ENCODE peak calls at places on chromosomes 11 and 22, in nine cellular contexts. V is left colon; U is activated naive CD8-positive, alpha-beta T cell treated with anti-CD3 and anti-CD28 coated beads, Interleukin-2, amount 10 ng/mL, durations not matched to agents 7 days and 5 days; I is iris pigment epithelial cell; E is NCI-H1417; A is LoVo; N is OCI-LY7; B is activated effector memory CD4-positive, alpha-beta T cell treated with Interleukin-2 at 50 U/mL for 16 hours; S is body of pancreas. M is an unnamed sample.

GRCh38 chr11:76668362-76669155 is 2.0 kb downstream of the LRRC32 start:
- DNase-seq in B (no peak), I (no peak), E (no peak), A (no peak), S (no peak), V (no peak), N (no peak), U (no peak), M (no peak)

GRCh38 chr11:115605397-115606222 is 101.4 kb upstream of the CADM1 start:
- DNase-seq in A (no peak), S (no peak), U (no peak), V (no peak), E (no peak), I (no peak), B (no peak), N (no peak), M (no peak)

GRCh38 chr22:45971389-45972028 is 5.5 kb downstream of the WNT7B start:
- DNase-seq in S (no peak), N (no peak), B (no peak), I (peak; percentile 11), U (no peak), A (no peak), E (no peak), V (no peak), M (peak; percentile 64)

GRCh38 chr11:100861221-100861620 is 174.1 kb downstream of the ARHGAP42 start:
- DNase-seq in U (no peak), A (peak; percentile 72), B (no peak), S (no peak), E (no peak), N (no peak), V (no peak), I (no peak), M (no peak)

GRCh38 chr11:77198440-77198849 is 70.4 kb downstream of the MYO7A start:
- DNase-seq in N (peak; percentile 37), B (no peak), U (peak; percentile 19), S (peak; percentile 11), I (peak; percentile 12), V (peak; percentile 20), A (no peak), E (peak; percentile 21), M (no peak)

GRCh38 chr11:12526789-12527188 is 147.4 kb upstream of the TEAD1 start:
- DNase-seq in A (no peak), U (no peak), V (no peak), I (peak; percentile 76), B (no peak), S (no peak), E (no peak), N (no peak), M (no peak)

GRCh38 chr11:16052750-16053149 is 303.6 kb downstream of the SOX6 start:
- DNase-seq in N (no peak), I (no peak), V (no peak), A (no peak), S (no peak), B (no peak), U (no peak), E (no peak), M (no peak)

GRCh38 chr11:76666408-76666807 is 4.1 kb downstream of the LRRC32 start:
- DNase-seq in V (no peak), N (peak; percentile 27), A (no peak), B (no peak), E (no peak), U (no peak), S (no peak), I (peak; percentile 55), M (no peak)

GRCh38 chr11:91164452-91164822 is 941.6 kb upstream of the CHORDC1 start:
- DNase-seq in N (no peak), I (peak; percentile 3), A (no peak), B (no peak), U (no peak), V (no peak), E (peak; percentile 86), S (no peak), M (no peak)

GRCh38 chr11:66328036-66328306 is 8.3 kb downstream of the RIN1 start:
- DNase-seq in A (no peak), E (no peak), U (peak; percentile 68), N (no peak), I (no peak), V (peak; percentile 34), B (no peak), S (no peak), M (no peak)

GRCh38 chr11:57566035-57566504 is 1.4 kb downstream of the UBE2L6 start:
- DNase-seq in N (peak; percentile 54), V (peak; percentile 27), A (peak; percentile 43), B (no peak), U (no peak), E (peak; percentile 26), I (peak; percentile 80), S (no peak), M (no peak)

GRCh38 chr22:40635940-40636379 is 559 bp downstream of the MRTFA start:
- DNase-seq in U (no peak), E (no peak), S (no peak), V (no peak), B (no peak), N (peak; percentile 45), I (no peak), A (no peak), M (no peak)

GRCh38 chr22:38204784-38205183 is 3.0 kb downstream of the MAFF start:
- DNase-seq in V (no peak), B (no peak), S (no peak), N (peak; percentile 82), A (no peak), E (no peak), I (no peak), U (peak; percentile 56), M (no peak)

GRCh38 chr11:131223198-131223975 is 147.0 kb upstream of the NTM start:
- DNase-seq in N (no peak), E (no peak), B (no peak), V (no peak), I (no peak), S (no peak), U (no peak), A (no peak), M (no peak)

GRCh38 chr11:96024666-96025065 is 100.8 kb upstream of the MTMR2 start:
- DNase-seq in V (no peak), E (no peak), N (no peak), U (no peak), S (no peak), B (no peak), I (no peak), A (no peak), M (no peak)

GRCh38 chr11:117670443-117670842 is 126.6 kb downstream of the DSCAML1 start:
- DNase-seq in U (no peak), N (no peak), E (peak; percentile 27), B (no peak), S (no peak), A (no peak), V (no peak), I (no peak), M (peak; percentile 57)

GRCh38 chr22:44259366-44260215 is 53.2 kb downstream of the SHISAL1 start:
- DNase-seq in N (no peak), A (no peak), E (no peak), I (no peak), V (no peak), S (peak; percentile 1), U (peak; percentile 17), B (no peak), M (no peak)

GRCh38 chr22:47267531-47268282 is 505.3 kb downstream of the TBC1D22A start:
- DNase-seq in N (no peak), A (no peak), U (no peak), E (no peak), V (no peak), I (no peak), B (no peak), S (peak; percentile 25), M (no peak)

GRCh38 chr22:26669060-26669481 is 11.7 kb downstream of the MIAT start:
- DNase-seq in N (peak; percentile 59), V (no peak), U (no peak), E (no peak), S (peak; percentile 80), I (no peak), B (no peak), A (no peak), M (peak; percentile 47)

GRCh38 chr11:74673956-74674355 is 57.3 kb downstream of the CHRDL2 start:
- DNase-seq in E (no peak), B (no peak), N (no peak), I (no peak), S (no peak), U (no peak), V (no peak), A (no peak), M (no peak)

GRCh38 chr11:133414503-133414902 is 117.8 kb downstream of the OPCML start:
- DNase-seq in N (no peak), I (no peak), V (no peak), E (no peak), A (no peak), U (no peak), S (no peak), B (no peak), M (no peak)

GRCh38 chr11:126416542-126417090 is 61.1 kb downstream of the ST3GAL4 start:
- DNase-seq in A (no peak), I (peak; percentile 87), N (peak; percentile 62), E (no peak), V (peak; percentile 91), U (peak; percentile 76), B (peak; percentile 52), S (peak; percentile 84), M (peak; percentile 91)

GRCh38 chr11:2553886-2554285 is 109.1 kb downstream of the KCNQ1 start:
- DNase-seq in E (no peak), N (no peak), S (no peak), B (no peak), U (peak; percentile 16), A (no peak), V (no peak), I (no peak), M (no peak)

GRCh38 chr11:62324738-62325556 is 12.3 kb upstream of the ASRGL1 start:
- DNase-seq in A (no peak), N (peak; percentile 53), S (peak; percentile 48), E (peak; percentile 14), U (peak; percentile 82), I (peak; percentile 70), B (peak; percentile 2), V (peak; percentile 23), M (peak; percentile 10)

GRCh38 chr11:108616549-108616948 is 23.0 kb upstream of the EXPH5 start:
- DNase-seq in B (no peak), A (peak; percentile 73), I (peak; percentile 81), U (no peak), S (no peak), V (no peak), E (no peak), N (no peak), M (no peak)

GRCh38 chr22:46036558-46037408 is 59.8 kb upstream of the WNT7B start:
- DNase-seq in V (peak; percentile 59), B (peak; percentile 48), N (peak; percentile 85), A (peak; percentile 62), I (no peak), E (no peak), S (peak; percentile 59), U (peak; percentile 61), M (no peak)

GRCh38 chr11:10592331-10592730 is 23.9 kb upstream of the LYVE1 start:
- DNase-seq in A (peak; percentile 18), S (no peak), B (no peak), I (peak; percentile 94), N (no peak), U (no peak), V (no peak), E (no peak), M (no peak)

GRCh38 chr11:31815743-31816466 is 4.8 kb upstream of the PAX6 start:
- DNase-seq in A (no peak), N (no peak), S (no peak), I (no peak), U (no peak), B (no peak), V (peak; percentile 48), E (no peak), M (no peak)

GRCh38 chr11:125494601-125494986 is 1.5 kb downstream of the FEZ1 start:
- DNase-seq in E (no peak), U (no peak), V (no peak), I (no peak), A (no peak), S (no peak), N (no peak), B (no peak), M (peak; percentile 52)

GRCh38 chr22:45896153-45896951 is 80.6 kb downstream of the WNT7B start:
- DNase-seq in N (no peak), B (no peak), I (no peak), E (peak; percentile 35), U (no peak), A (no peak), S (no peak), V (no peak), M (no peak)

GRCh38 chr11:70928854-70929598 is 323.4 kb downstream of the SHANK2 start:
- DNase-seq in B (no peak), N (no peak), S (no peak), A (no peak), E (no peak), I (no peak), V (no peak), U (no peak), M (no peak)